ENCODE peak calls at places on chromosomes 16 and 17, in seven cellular contexts. U, D, P, O, Z, Y and Q are unnamed samples.

GRCh38 chr16:70635356-70636016 is 10.9 kb upstream of the IL34 start:
- DNase-seq in O (no peak), P (no peak), U (no peak), D (no peak), Z (no peak), Y (no peak), Q (no peak)

GRCh38 chr17:52148288-52148968 is 10.1 kb downstream of the CA10 start:
- DNase-seq in D (no peak), U (no peak), O (no peak), Z (no peak), P (no peak), Y (no peak), Q (no peak)

GRCh38 chr17:13833921-13834320 is 232.2 kb upstream of the HS3ST3A1 start:
- DNase-seq in P (no peak), O (no peak), D (no peak), Z (no peak), Y (no peak), U (no peak), Q (no peak)

GRCh38 chr16:66717112-66717675 is 20.7 kb upstream of the CMTM4 start:
- DNase-seq in D (no peak), U (no peak), O (no peak), Y (no peak), P (no peak), Z (no peak), Q (no peak)

GRCh38 chr16:14529010-14529669 is 100.9 kb downstream of the PARN start:
- DNase-seq in P (peak; percentile 76), U (peak; percentile 18), Y (peak; percentile 81), Z (peak; percentile 15), D (peak; percentile 84), O (no peak), Q (no peak)

GRCh38 chr17:29918922-29919856 is 10.8 kb downstream of the SSH2 start:
- DNase-seq in O (no peak), U (no peak), P (no peak), Y (no peak), Z (no peak), D (no peak), Q (no peak)

GRCh38 chr17:30093463-30094147 is 23.0 kb upstream of the NSRP1 start:
- DNase-seq in O (no peak), Y (peak; percentile 76), Z (no peak), P (no peak), D (no peak), U (peak; percentile 27), Q (no peak)

GRCh38 chr16:66045626-66046025 is 320.9 kb upstream of the CDH5 start:
- DNase-seq in O (no peak), U (no peak), P (no peak), D (no peak), Z (no peak), Y (no peak), Q (no peak)

GRCh38 chr16:30615358-30616076 is 5.3 kb upstream of the ZNF689 start:
- DNase-seq in P (peak; percentile 66), Z (no peak), O (peak; percentile 78), U (peak; percentile 52), D (no peak), Y (peak; percentile 57), Q (no peak)

GRCh38 chr17:31627960-31628359 is 231.1 kb downstream of the COPRS start:
- DNase-seq in D (no peak), O (no peak), Z (no peak), Y (no peak), U (no peak), P (no peak), Q (no peak)

GRCh38 chr16:2728034-2728433 is 8.0 kb upstream of the PRSS27 start:
- DNase-seq in P (no peak), O (no peak), D (no peak), Z (no peak), Y (no peak), U (no peak), Q (no peak)

GRCh38 chr17:17613708-17614114 is 22.2 kb upstream of the PEMT start:
- DNase-seq in Z (no peak), U (no peak), P (peak; percentile 74), Y (peak; percentile 80), O (no peak), D (peak; percentile 63), Q (no peak)

GRCh38 chr17:50256826-50257573 is 17.3 kb upstream of the TMEM92 start:
- DNase-seq in U (no peak), D (peak; percentile 23), O (no peak), Y (no peak), Z (no peak), P (no peak), Q (no peak)

GRCh38 chr17:72258711-72259110 is 137.9 kb downstream of the SOX9 start:
- DNase-seq in Z (no peak), O (no peak), P (no peak), U (no peak), Y (no peak), D (no peak), Q (no peak)

GRCh38 chr16:75250089-75250808 is 1.2 kb downstream of the BCAR1 start:
- DNase-seq in Z (no peak), Y (no peak), P (peak; percentile 50), U (no peak), O (no peak), D (peak; percentile 24), Q (no peak)

GRCh38 chr16:75251280-75252048 is at the start of gene BCAR1:
- DNase-seq in Y (peak; percentile 96), D (peak; percentile 87), Z (no peak), P (peak; percentile 85), U (no peak), O (peak; percentile 93), Q (peak; percentile 91)

GRCh38 chr16:75252946-75253911 is 1.8 kb upstream of the BCAR1 start:
- DNase-seq in U (no peak), Z (no peak), O (peak; percentile 46), P (peak; percentile 28), Y (no peak), D (peak; percentile 59), Q (peak; percentile 57)

GRCh38 chr16:75250809-75251279 is 580 bp downstream of the BCAR1 start:
- DNase-seq in O (no peak), Y (peak; percentile 54), Z (no peak), D (peak; percentile 35), P (no peak), U (no peak), Q (no peak)

DNA sequence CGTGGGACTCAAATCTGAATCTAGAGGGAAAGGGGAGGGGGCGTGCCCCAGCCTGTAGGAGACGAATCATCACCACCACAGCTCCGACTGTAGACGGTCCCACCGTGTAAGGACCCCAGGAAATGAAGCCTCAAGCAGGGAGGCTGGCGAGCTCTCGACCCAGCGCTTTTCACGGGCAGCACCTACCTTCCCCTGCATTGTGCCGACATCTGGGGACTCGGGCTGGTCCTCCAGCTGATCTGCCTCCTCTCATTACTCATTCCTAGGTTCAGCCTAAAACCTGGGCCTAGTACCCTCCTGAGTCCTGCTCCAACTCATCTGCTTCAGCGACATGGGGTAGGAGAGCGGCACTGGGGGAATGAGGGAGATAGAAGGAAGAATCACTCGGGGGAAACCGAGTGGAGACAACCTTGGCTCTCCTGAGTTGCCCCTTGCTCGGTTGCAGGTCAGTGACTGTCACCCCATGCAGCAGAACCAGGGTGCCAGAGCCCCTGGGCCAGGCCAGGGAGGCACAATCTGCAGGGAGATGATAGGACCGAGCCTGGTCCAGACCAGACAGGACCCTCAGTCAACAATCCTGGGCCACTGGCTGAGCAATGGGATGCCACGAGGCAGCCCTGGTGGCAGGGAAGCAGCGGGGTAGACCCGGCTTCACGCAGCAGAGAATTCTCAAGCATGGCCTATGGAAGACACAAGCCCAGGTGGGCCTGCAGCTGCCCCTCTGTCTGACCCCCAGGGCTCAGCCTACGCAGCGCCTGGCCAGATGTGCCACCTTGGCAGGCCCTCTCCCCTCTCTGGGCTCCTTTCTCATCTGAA is 833 bp upstream of the BCAR1 start:
- DNase-seq in U (no peak), P (no peak), Z (no peak), Y (no peak), D (peak; percentile 23), O (no peak), Q (no peak)
- H3K4me3 ChIP-seq in U (no peak overlapping the region), P (no peak overlapping the region), Z (peak overlapping the region; percentile 63), Y (peak overlapping the region; percentile 7), D (peak overlapping the region; percentile 24), O (peak overlapping the region; percentile 83), Q (no peak overlapping the region)

DNA sequence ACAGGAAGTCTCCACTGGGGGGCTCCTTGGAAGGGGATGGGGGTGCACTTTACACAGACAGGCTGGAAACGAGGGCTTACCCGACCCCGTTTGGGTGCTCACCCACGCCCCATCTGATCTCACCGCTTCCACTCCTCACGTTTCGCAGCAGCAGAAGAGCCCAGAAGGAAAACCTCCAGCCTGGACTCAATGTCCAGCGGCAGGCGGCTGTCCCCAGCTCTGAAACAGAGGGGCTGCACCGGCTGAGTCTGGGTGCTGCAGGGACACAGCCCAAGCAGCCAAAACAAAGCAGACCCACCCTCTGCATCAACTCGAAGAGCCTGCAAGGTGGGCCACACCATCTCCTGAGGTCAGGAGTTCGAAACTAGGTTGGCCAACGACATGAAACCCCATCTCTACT is 3.9 kb downstream of the MEAK7 start:
- DNase-seq in D (no peak), P (no peak), Z (no peak), Y (no peak), U (no peak), O (no peak), Q (peak; percentile 45)
- H3K4me1 ChIP-seq in D (peaks cover 3% of the 10 kb centered on the region), P (peaks cover 6% of the 10 kb centered on the region), Z (peaks cover 17% of the 10 kb centered on the region), Y (no peaks in the 10 kb centered on the region), U (peaks cover 19% of the 10 kb centered on the region), O (peaks cover 18% of the 10 kb centered on the region), Q (peaks cover 49% of the 10 kb centered on the region)

GRCh38 chr17:42155614-42156045 is 841 bp upstream of the RAB5C start:
- DNase-seq in U (no peak), Z (no peak), O (no peak), Y (no peak), D (no peak), P (no peak), Q (no peak)

GRCh38 chr17:42153919-42154491 is 784 bp downstream of the RAB5C start:
- DNase-seq in Z (no peak), P (no peak), D (no peak), O (no peak), Y (no peak), U (no peak), Q (no peak)

GRCh38 chr17:42159796-42160551 is 5.2 kb upstream of the RAB5C start:
- DNase-seq in Z (no peak), D (no peak), Y (no peak), U (no peak), O (no peak), P (no peak), Q (no peak)

DNA sequence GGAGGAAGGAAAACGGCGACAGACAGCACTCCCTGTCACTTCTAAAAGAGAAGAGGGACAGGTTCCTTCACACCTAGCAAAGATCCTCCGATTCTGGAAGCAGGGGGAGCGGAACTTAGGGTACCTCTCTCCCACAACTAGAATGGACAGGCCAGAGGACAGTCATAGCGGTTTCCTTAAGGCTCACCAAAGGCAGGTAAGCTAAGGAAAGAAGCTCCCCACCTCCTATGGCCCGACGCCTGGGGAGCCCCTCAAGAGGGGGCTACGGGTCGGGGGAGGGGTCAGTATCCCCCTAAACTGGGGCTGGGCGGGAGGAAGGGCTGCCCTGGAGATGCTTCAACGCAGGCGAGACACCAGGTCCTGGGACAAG is 290 bp downstream of the RAB5C start:
- DNase-seq in D (no peak), Y (no peak), Z (no peak), O (no peak), P (no peak), U (no peak), Q (no peak)
- H3K4me3 ChIP-seq in D (peak overlapping the region; percentile 69), Y (peak overlapping the region; percentile 92), Z (peak overlapping the region; percentile 97), O (peak overlapping the region; percentile 100), P (peak overlapping the region; percentile 94), U (peak overlapping the region; percentile 95), Q (peak overlapping the region; percentile 74)

DNA sequence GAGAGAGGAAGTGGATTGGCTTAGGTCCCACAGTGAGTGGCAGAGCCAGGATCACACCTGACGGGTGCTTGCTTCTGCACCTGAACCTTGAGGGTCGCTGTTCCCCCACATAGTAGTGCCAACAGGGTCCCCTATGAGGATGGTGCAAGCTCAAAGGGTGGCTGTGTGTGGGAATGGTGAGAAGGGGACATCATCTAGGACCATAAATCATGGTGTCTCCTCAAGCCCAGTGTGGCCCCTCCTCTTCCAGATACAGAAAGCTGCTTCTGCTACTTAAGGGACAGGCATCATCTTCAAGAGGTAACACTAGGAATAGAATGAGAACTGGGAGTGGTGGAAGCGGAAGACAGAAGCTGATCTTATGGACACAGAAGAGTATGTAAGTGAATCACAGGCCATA is 83.0 kb upstream of the HNF1B start:
- DNase-seq in P (no peak), O (no peak), U (no peak), D (no peak), Z (no peak), Y (no peak), Q (no peak)
- H3K4me1 ChIP-seq in P (peaks cover 1% of the 10 kb centered on the region), O (peaks cover 11% of the 10 kb centered on the region), U (no peaks in the 10 kb centered on the region), D (no peaks in the 10 kb centered on the region), Z (no peaks in the 10 kb centered on the region), Y (no peaks in the 10 kb centered on the region), Q (peaks cover 13% of the 10 kb centered on the region)